ENCODE peak calls at places on chromosomes 12 and 14, in seven cellular contexts. N is Peyer's patch, O is sigmoid colon, K is thyroid gland, A is tibial nerve, Q is HepG2, M is body of pancreas. X is an unnamed sample.
A peak's percentile ranks its signal among the peaks of the same experiment; 100 is the strongest.

GRCh38 chr12:54981796-54982195 is 2.8 kb downstream of the TESPA1 start:
- DNase-seq in N (no peak), O (no peak), K (no peak), A (no peak), Q (no peak), M (no peak), X (no peak)

GRCh38 chr14:104770851-104771272 is 17.9 kb downstream of the SIVA1 start:
- DNase-seq in N (no peak), O (no peak), K (no peak), A (no peak), Q (no peak), M (no peak), X (no peak)

GRCh38 chr14:39267592-39268112 is 33.9 kb downstream of the MIA2 start:
- DNase-seq in N (no peak), O (no peak), K (no peak), A (no peak), Q (peak; percentile 45), M (no peak), X (no peak)

GRCh38 chr12:130440411-130441080 is 102.9 kb downstream of the PIWIL1 start:
- DNase-seq in N (peak; percentile 12), O (peak; percentile 41), K (no peak), A (no peak), Q (no peak), M (no peak), X (no peak)

GRCh38 chr12:51413149-51413548 is 11.5 kb upstream of the SLC4A8 start:
- DNase-seq in N (no peak), O (no peak), K (no peak), A (no peak), Q (no peak), M (no peak), X (no peak)

GRCh38 chr12:115412821-115413220 is 728.8 kb upstream of the TBX3 start:
- DNase-seq in N (no peak), O (no peak), K (no peak), A (no peak), Q (no peak), M (no peak), X (no peak)

GRCh38 chr12:75658826-75659823 is 147.7 kb upstream of the KRR1 start:
- DNase-seq in N (no peak), O (no peak), K (no peak), A (no peak), Q (no peak), M (no peak), X (no peak)

GRCh38 chr14:75249251-75249957 is 29.2 kb upstream of the FOS start:
- DNase-seq in N (no peak), O (no peak), K (peak; percentile 38), A (no peak), Q (no peak), M (peak; percentile 52), X (no peak)

GRCh38 chr14:99971929-99972747 is 93.1 kb upstream of the EVL start:
- DNase-seq in N (no peak), O (no peak), K (no peak), A (no peak), Q (no peak), M (no peak), X (no peak)

GRCh38 chr14:73787760-73788508 is 63.7 kb upstream of the PTGR2 start:
- DNase-seq in N (no peak), O (peak; percentile 52), K (no peak), A (no peak), Q (no peak), M (no peak), X (no peak)

GRCh38 chr12:116011217-116011616 is 266.3 kb downstream of the MED13L start:
- DNase-seq in N (no peak), O (no peak), K (no peak), A (no peak), Q (no peak), M (no peak), X (no peak)

GRCh38 chr14:22226381-22226780 is 362.6 kb downstream of the DAD1 start:
- DNase-seq in N (no peak), O (no peak), K (no peak), A (no peak), Q (no peak), M (no peak), X (no peak)

GRCh38 chr12:104054681-104055346 is 4.8 kb upstream of the GLT8D2 start:
- DNase-seq in N (no peak), O (no peak), K (no peak), A (no peak), Q (no peak), M (no peak), X (no peak)

GRCh38 chr12:132139912-132140311 is 4.2 kb downstream of the DDX51 start:
- DNase-seq in N (no peak), O (no peak), K (peak; percentile 3), A (no peak), Q (no peak), M (no peak), X (no peak)

GRCh38 chr12:67026847-67027246 is 242.3 kb upstream of the CAND1 start:
- DNase-seq in N (no peak), O (no peak), K (no peak), A (no peak), Q (no peak), M (no peak), X (no peak)

DNA sequence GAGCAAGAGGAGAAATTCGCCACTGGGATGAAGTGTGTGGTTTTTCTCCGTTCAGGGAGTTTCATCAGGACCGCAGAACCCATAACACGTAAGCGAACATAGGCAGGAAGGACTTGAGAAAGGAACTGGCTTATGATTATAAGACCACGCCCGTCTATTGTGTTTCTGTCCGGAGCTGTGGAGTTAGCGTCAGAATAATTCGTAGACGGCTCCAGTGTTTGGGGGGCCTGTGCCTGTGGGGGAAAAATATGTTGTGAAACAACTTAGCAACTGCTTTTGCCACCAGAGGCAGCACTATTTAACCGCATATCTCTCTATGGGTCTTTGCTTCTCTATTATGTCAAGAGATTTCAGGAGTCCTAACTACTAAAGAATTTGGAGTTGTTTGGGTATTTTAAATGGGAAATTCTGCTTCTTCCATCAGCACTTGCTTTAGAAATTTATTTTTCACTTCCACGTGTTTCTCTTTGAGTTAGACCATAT is 506 bp upstream of the CLEC14A start:
- DNase-seq in N (no peak), O (no peak), K (no peak), A (no peak), Q (no peak), M (no peak), X (no peak)
- H3K4me3 ChIP-seq in N (peak overlapping the region; percentile 45), O (no peak overlapping the region), K (no peak overlapping the region), A (peak overlapping the region; percentile 55), Q (no peak overlapping the region), M (no peak overlapping the region), X (no peak overlapping the region)

DNA sequence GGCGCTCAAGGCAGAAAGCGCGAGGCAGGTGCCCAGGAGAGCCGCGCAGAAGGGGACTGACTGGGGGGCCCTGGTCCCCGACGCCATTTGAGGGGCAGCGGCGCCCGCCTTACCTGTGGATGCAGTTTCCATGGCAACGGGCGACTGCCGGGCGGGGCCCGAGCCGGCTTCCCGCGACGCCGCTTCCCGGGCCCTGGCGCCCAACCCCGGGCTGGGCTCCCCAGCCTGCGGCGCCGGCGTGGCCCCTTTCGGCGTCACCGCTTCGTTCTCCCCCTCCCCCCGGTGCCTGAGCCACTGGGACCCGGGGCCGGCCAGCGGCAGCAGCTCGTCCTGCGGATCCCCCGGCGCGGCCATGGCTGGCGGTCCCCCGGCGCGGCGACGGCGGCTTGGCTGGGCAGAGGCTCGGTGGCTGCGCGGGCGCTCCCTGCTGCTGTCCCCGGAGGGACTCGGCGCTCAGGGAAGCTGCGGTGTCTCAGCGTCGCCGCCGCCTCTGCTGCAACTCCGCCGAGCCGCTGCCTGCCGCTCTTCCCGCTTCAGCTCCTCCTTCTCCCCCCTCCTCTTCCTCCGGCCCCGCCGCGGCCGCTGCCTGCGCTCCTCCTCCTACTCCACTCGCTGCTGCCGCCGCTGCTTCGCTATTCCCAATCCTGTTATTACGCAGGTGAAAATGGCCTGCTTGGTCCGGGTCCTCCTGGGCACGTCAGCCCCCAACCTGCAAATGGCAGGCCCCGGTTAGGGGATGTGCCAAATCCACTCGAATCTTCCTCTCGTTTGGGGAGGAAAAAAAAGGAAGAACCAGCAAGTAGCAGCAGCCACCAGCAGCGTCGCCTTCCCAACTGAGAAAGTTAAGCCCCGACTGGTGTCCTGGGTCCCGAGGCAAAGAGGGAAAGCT is at the start of gene RTN1:
- DNase-seq in N (peak; percentile 65), O (peak; percentile 71), K (peak; percentile 67), A (peak; percentile 35), Q (no peak), M (peak; percentile 56), X (peak; percentile 71)
- H3K27ac ChIP-seq in N (no peak within 1 kb of the TSS), O (no peak within 1 kb of the TSS), K (peak within 1 kb of the TSS; percentile 23), A (peak within 1 kb of the TSS; percentile 3), Q (no peak within 1 kb of the TSS), M (peak within 1 kb of the TSS; percentile 25), X (peak within 1 kb of the TSS; percentile 76)

DNA sequence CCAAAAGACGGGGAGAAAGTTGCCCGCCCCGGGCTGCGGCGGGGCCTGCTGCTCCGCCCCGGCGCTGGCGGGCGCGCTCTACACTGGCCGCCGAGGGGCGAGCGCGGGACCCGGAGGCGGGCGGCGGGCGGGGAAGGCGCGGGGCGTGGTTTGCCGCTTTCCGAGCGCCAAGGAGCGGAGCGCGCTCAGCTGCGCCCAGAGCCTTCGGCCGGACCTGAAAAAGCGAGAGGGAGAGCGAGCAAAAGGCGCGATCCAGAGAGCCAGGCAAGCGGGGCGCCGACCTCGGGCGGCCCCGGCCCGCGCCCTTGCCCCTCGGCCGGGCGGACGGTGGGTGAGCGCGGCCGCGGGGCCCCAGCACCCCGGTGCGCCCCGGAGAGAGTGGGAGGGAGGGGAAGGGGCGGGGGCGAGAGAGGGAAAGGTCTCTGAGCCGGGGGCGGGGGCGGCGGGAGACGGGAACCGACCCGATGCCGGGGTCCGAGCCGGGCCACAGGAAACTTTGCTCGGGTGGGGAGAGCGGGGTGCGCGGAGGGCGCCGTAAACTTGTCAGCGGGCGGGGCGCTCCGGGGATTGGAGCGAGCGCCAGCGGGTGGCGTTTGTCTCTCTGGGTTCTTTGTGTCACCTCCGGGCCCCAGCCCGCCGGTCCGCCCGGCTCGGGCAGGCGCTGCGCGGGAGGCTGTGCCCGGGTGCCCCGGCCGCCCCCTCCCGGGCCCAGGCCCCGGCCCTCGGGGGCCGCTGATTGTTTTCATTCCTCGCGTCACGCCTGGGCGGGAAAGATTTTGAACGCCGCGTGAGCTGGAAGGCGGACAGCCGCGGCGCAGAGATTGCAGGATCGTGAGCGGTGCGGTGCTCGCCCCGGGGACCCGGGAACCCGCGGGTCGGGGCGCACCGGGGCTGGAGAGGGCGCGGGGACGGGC is at the start of gene SYNE2:
- DNase-seq in N (peak; percentile 92), O (peak; percentile 84), K (peak; percentile 85), A (peak; percentile 62), Q (peak; percentile 38), M (peak; percentile 78), X (peak; percentile 80)
- TF ChIP-seq POLR2A in N (no peak), O (no peak), K (peak; percentile 97), A (peak; percentile 75), Q (peak; percentile 49), M (peak; percentile 45), X (peak; percentile 60)

DNA sequence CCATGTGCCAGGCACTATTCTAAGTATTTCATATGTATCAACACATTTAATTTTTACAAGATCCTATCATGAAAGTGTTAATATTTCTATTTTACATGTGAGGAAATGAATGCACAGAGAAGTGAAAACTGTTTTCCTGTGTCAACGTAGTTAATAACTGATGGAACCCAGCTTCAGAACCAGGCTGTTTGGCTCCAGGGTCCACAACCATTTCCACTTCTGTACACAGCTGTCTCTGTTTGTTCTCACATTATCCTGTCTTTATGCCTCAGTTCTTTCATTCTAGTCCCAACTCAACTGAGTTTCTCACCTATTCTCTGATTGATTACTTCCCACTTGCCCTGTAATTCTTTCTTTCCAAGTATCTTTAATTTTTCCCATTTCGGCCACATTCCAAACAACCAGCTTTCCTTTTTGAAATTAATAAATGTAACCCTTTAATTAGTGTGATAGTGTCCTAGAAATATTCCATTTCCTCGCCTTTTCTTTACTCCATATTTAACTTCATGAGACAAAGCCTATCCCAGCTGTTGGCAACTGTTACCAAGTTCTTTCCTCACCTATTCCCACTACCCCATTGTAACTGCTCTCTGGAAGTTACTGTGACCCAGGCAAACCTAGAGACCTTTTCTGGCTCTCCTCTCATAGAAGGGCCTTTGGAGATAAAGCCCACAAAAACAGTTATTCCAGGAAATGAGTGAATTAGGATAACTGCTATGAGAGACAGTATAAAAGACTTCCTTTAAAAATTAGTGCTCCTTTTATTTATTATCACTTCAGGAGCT is 218.7 kb downstream of the RASSF9 start:
- DNase-seq in N (no peak), O (no peak), K (no peak), A (no peak), Q (peak; percentile 10), M (no peak), X (no peak)
- H3K4me3 ChIP-seq in N (no peak overlapping the region), O (no peak overlapping the region), K (no peak overlapping the region), A (no peak overlapping the region), Q (no peak overlapping the region), M (no peak overlapping the region), X (no peak overlapping the region)

X was measured in adrenal gland.